ENCODE peak calls at places on chromosomes 7 and 10, in four cellular contexts. Y, C, P and T are unnamed samples.

GRCh38 chr7:148262721-148263229 is 327.8 kb upstream of the C7orf33 start:
- DNase-seq in Y (peak; percentile 57), P (peak; percentile 78), C (peak; percentile 81), T (peak; percentile 59)

GRCh38 chr10:43196131-43196980 is 58.1 kb downstream of the CSGALNACT2 start:
- DNase-seq in C (no peak), Y (no peak), P (no peak), T (no peak)

GRCh38 chr7:105678811-105679495 is 97.7 kb upstream of the EFCAB10 start:
- DNase-seq in Y (peak; percentile 87), C (peak; percentile 49), P (no peak), T (no peak)

GRCh38 chr7:106339513-106340246 is 54.9 kb upstream of the NAMPT start:
- DNase-seq in Y (no peak), C (no peak), P (no peak), T (no peak)

GRCh38 chr7:157224627-157225026 is 85.9 kb downstream of the UBE3C start:
- DNase-seq in P (no peak), C (no peak), Y (peak; percentile 42), T (no peak)

GRCh38 chr7:150367187-150367510 is 1.5 kb upstream of the REPIN1 start:
- DNase-seq in C (no peak), Y (no peak), P (no peak), T (no peak)

GRCh38 chr10:35063837-35064454 is 26.2 kb downstream of the CUL2 start:
- DNase-seq in P (no peak), Y (no peak), C (peak; percentile 70), T (no peak)

GRCh38 chr7:150727381-150727780 is 9.8 kb upstream of the GIMAP5 start:
- DNase-seq in C (no peak), P (no peak), Y (no peak), T (no peak)

GRCh38 chr7:64887756-64888508 is 15.1 kb upstream of the ZNF273 start:
- DNase-seq in C (peak; percentile 84), P (peak; percentile 46), Y (no peak), T (peak; percentile 33)

GRCh38 chr10:126247454-126247975 is 140.8 kb downstream of the ADAM12 start:
- DNase-seq in Y (peak; percentile 100), C (peak; percentile 38), P (no peak), T (no peak)

GRCh38 chr7:121406866-121407439 is 10.8 kb upstream of the FAM3C start:
- DNase-seq in Y (no peak), C (no peak), P (no peak), T (no peak)

GRCh38 chr7:128030999-128031681 is at the start of gene LRRC4:
- DNase-seq in C (peak; percentile 69), P (peak; percentile 85), Y (peak; percentile 83), T (peak; percentile 16)

GRCh38 chr7:36755484-36755883 is 31.2 kb upstream of the AOAH start:
- DNase-seq in P (no peak), Y (no peak), C (no peak), T (no peak)

GRCh38 chr7:75616421-75617167 is 122.1 kb downstream of the HIP1 start:
- DNase-seq in P (no peak), Y (no peak), C (no peak), T (no peak)

GRCh38 chr7:2633538-2634264 is 1.9 kb downstream of the TTYH3 start:
- DNase-seq in P (no peak), C (peak; percentile 75), Y (peak; percentile 97), T (no peak)

GRCh38 chr7:119482209-119482608 is 790.8 kb upstream of the KCND2 start:
- DNase-seq in P (peak; percentile 62), C (peak; percentile 82), Y (peak; percentile 13), T (no peak)

GRCh38 chr10:52631146-52631545 is 141.4 kb downstream of the MBL2 start:
- DNase-seq in Y (no peak), P (no peak), C (no peak), T (no peak)

GRCh38 chr7:52269669-52270068 is 765.8 kb upstream of the POM121L12 start:
- DNase-seq in Y (no peak), P (no peak), C (no peak), T (no peak)

GRCh38 chr7:152608656-152609055 is 67.3 kb downstream of the XRCC2 start:
- DNase-seq in Y (no peak), C (no peak), P (no peak), T (no peak)

GRCh38 chr7:29623976-29624375 is 60.3 kb downstream of the PRR15 start:
- DNase-seq in Y (peak; percentile 78), C (no peak), P (no peak), T (no peak)

GRCh38 chr7:20506175-20506574 is 109.3 kb upstream of the ABCB5 start:
- DNase-seq in C (peak; percentile 92), P (no peak), Y (no peak), T (no peak)

GRCh38 chr10:6607187-6607586 is 27.1 kb upstream of the PRKCQ start:
- DNase-seq in P (no peak), Y (no peak), C (no peak), T (peak; percentile 24)

GRCh38 chr10:18607503-18607902 is 43.9 kb downstream of the NSUN6 start:
- DNase-seq in C (peak; percentile 8), Y (peak; percentile 89), P (no peak), T (no peak)

GRCh38 chr7:665251-665650 is 61.2 kb upstream of the DNAAF5 start:
- DNase-seq in C (peak; percentile 19), P (no peak), Y (peak; percentile 21), T (no peak)

GRCh38 chr10:1102836-1103235 is 46.7 kb downstream of the WDR37 start:
- DNase-seq in Y (peak; percentile 8), C (no peak), P (no peak), T (no peak)

DNA sequence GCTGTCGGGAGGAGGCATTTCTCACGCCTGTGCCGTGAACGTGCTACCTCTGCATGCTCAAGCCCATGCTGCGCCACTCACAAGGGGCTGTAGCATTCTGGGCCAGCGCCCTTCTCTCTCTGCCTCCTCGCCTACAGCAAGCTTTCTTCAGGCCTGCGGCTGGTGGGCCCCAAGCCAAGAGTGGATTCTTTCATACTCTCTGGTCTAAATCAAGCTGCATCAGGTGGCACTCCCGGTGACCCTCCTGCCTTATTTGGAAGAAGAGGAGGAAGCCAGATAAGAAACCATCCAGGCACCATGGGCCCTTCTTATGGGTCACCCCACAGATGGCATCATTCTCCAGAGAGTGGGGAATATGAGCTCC is 86.7 kb upstream of the DUSP5 start:
- DNase-seq in Y (peak; percentile 53), C (no peak), P (no peak), T (no peak)
- H3K4me3 ChIP-seq in Y (no peak overlapping the region), C (no peak overlapping the region), P (no peak overlapping the region), T (no peak overlapping the region)

GRCh38 chr10:58857251-58857650 is 319.2 kb upstream of the PHYHIPL start:
- DNase-seq in P (no peak), C (no peak), Y (no peak), T (no peak)

GRCh38 chr10:58851606-58852005 is 324.8 kb upstream of the PHYHIPL start:
- DNase-seq in P (no peak), Y (peak; percentile 24), C (no peak), T (no peak)

GRCh38 chr10:58856508-58857240 is 319.8 kb upstream of the PHYHIPL start:
- DNase-seq in P (peak; percentile 52), Y (peak; percentile 95), C (peak; percentile 91), T (no peak)

GRCh38 chr10:58853668-58854067 is 322.8 kb upstream of the PHYHIPL start:
- DNase-seq in C (no peak), P (no peak), Y (no peak), T (no peak)

GRCh38 chr10:58854811-58855210 is 321.6 kb upstream of the PHYHIPL start:
- DNase-seq in C (no peak), P (no peak), Y (no peak), T (no peak)
- H3K36me3 ChIP-seq in C (no peaks in the 10 kb centered on the region), P (no peaks in the 10 kb centered on the region), Y (no peaks in the 10 kb centered on the region), T (no peaks in the 10 kb centered on the region)

GRCh38 chr10:129973674-129974059 is 9.6 kb upstream of the EBF3 start:
- DNase-seq in Y (no peak), C (no peak), P (no peak), T (no peak)
- H3K27me3 ChIP-seq in Y (peaks cover 41% of the 10 kb centered on the region), C (peaks cover 43% of the 10 kb centered on the region), P (peaks cover 82% of the 10 kb centered on the region), T (peaks cover 12% of the 10 kb centered on the region)

GRCh38 chr10:26622891-26623290 is 74.6 kb upstream of the PDSS1 start:
- DNase-seq in C (peak; percentile 4), Y (no peak), P (no peak), T (no peak)
- H3K4me3 ChIP-seq in C (no peak overlapping the region), Y (no peak overlapping the region), P (peak overlapping the region; percentile 54), T (peak overlapping the region; percentile 38)

DNA sequence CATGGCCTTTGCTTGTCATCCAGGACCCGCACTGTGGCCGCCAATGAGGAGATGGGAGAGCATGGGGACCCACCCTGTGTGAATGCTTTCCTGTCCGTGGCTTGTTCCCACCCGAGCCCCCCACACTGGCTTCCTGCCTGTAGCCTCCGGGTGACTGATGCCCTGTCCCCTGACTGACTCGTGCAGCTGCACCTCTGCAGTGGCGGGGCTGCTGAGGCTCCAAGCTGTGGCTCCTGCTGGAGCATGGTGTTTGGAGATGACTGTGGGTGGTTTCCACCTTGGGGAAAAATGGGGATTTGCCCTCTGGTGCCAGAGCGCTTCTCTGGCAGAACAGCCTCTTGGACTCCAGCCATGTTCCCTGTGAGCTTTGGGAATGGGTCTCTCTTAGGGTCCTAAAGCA is 2.1 kb downstream of the CAMK1D start:
- DNase-seq in C (no peak), P (no peak), Y (no peak), T (peak; percentile 13)
- H3K36me3 ChIP-seq in C (no peaks in the 10 kb centered on the region), P (no peaks in the 10 kb centered on the region), Y (no peaks in the 10 kb centered on the region), T (no peaks in the 10 kb centered on the region)

GRCh38 chr7:144403102-144403501 is 391 bp downstream of the NOBOX start:
- DNase-seq in C (no peak), Y (no peak), P (no peak), T (no peak)
- H3K27me3 ChIP-seq in C (no peaks in the 10 kb centered on the region), Y (no peaks in the 10 kb centered on the region), P (no peaks in the 10 kb centered on the region), T (no peaks in the 10 kb centered on the region)